ENCODE peak calls at places on chromosomes 16 and 17, in six cellular contexts. Y is astrocyte of the cerebellum, V is fibroblast of pulmonary artery, S is breast epithelium, Z is mucosa of descending colon, W is MM.1S. E is an unnamed sample.

GRCh38 chr17:41060052-41060604 is at the start of gene KRTAP2-3:
- DNase-seq in Y (peak; percentile 82), V (peak; percentile 66), S (no peak), Z (no peak), W (no peak), E (no peak)

GRCh38 chr16:73086108-73086507 is 38.2 kb upstream of the ZFHX3 start:
- DNase-seq in Y (no peak), V (no peak), S (no peak), Z (no peak), W (no peak), E (no peak)

GRCh38 chr16:85640254-85640558 is 27.1 kb downstream of the GSE1 start:
- DNase-seq in Y (no peak), V (no peak), S (no peak), Z (no peak), W (no peak), E (no peak)

GRCh38 chr17:77666881-77667395 is 291.6 kb upstream of the TNRC6C start:
- DNase-seq in Y (no peak), V (no peak), S (no peak), Z (peak; percentile 34), W (peak; percentile 93), E (no peak)

GRCh38 chr16:3610698-3611144 is 685 bp downstream of the SLX4 start:
- DNase-seq in Y (no peak), V (peak; percentile 3), S (no peak), Z (no peak), W (no peak), E (no peak)

GRCh38 chr17:63754046-63754445 is 12.4 kb upstream of the STRADA start:
- DNase-seq in Y (no peak), V (no peak), S (no peak), Z (no peak), W (no peak), E (no peak)

GRCh38 chr17:31525801-31526549 is 134.5 kb downstream of the RAB11FIP4 start:
- DNase-seq in Y (no peak), V (no peak), S (no peak), Z (no peak), W (no peak), E (no peak)

GRCh38 chr17:64091571-64091970 is 38.4 kb downstream of the ERN1 start:
- DNase-seq in Y (no peak), V (no peak), S (no peak), Z (no peak), W (no peak), E (no peak)

GRCh38 chr17:47305302-47305923 is 18.3 kb upstream of the EFCAB13 start:
- DNase-seq in Y (peak; percentile 96), V (peak; percentile 96), S (peak; percentile 66), Z (no peak), W (no peak), E (no peak)

GRCh38 chr16:83960521-83961249 is 7.4 kb upstream of the NECAB2 start:
- DNase-seq in Y (no peak), V (no peak), S (no peak), Z (no peak), W (no peak), E (no peak)

GRCh38 chr16:79067600-79067999 is 532.9 kb downstream of the MAF start:
- DNase-seq in Y (no peak), V (no peak), S (no peak), Z (no peak), W (no peak), E (no peak)

GRCh38 chr17:68431661-68432071 is 25.6 kb downstream of the WIPI1 start:
- DNase-seq in Y (peak; percentile 15), V (peak; percentile 50), S (no peak), Z (no peak), W (no peak), E (no peak)

GRCh38 chr17:48494335-48494734 is 36.5 kb downstream of the HOXB1 start:
- DNase-seq in Y (peak; percentile 54), V (peak; percentile 60), S (no peak), Z (no peak), W (no peak), E (no peak)

GRCh38 chr16:75251280-75252048 is at the start of gene BCAR1:
- DNase-seq in Y (no peak), V (peak; percentile 91), S (peak; percentile 70), Z (peak; percentile 93), W (no peak), E (peak; percentile 89)

GRCh38 chr16:24491721-24492120 is 47.6 kb upstream of the RBBP6 start:
- DNase-seq in Y (no peak), V (no peak), S (no peak), Z (no peak), W (no peak), E (no peak)

GRCh38 chr17:38943607-38944006 is 18.2 kb downstream of the LASP1NB start:
- DNase-seq in Y (no peak), V (no peak), S (no peak), Z (no peak), W (peak; percentile 63), E (no peak)

GRCh38 chr17:22253007-22253406 is 560.7 kb downstream of the KCNJ18 start:
- DNase-seq in Y (no peak), V (no peak), S (no peak), Z (no peak), W (no peak), E (no peak)

GRCh38 chr17:82334204-82334621 is 647 bp upstream of the SECTM1 start:
- DNase-seq in Y (no peak), V (no peak), S (no peak), Z (no peak), W (no peak), E (no peak)
- H3K4me3 ChIP-seq in Y (peak overlapping the region; percentile 44), V (peak overlapping the region; percentile 61), S (peak overlapping the region; percentile 63), Z (no peak overlapping the region), W (peak overlapping the region; percentile 55), E (peak overlapping the region; percentile 56)

DNA sequence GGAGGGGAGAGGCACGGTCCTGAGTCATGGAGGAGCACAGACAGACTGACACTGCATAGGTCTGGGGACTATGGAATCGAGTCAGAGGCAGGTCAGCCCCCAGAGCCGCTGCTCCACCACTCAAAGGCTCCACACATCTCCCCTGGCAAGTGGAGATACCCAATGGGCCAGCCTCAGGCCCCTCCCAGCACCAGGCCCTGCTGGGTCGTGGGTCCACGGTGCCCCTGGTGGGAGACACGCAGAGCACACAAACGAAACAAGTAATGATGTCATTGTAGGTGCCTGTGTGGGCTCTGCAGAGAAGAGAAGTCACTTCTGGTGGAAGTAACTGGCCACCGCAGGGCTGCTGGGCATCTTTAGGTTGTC is 59.4 kb upstream of the ENPP7 start:
- DNase-seq in Y (no peak), V (no peak), S (no peak), Z (no peak), W (no peak), E (no peak)
- TF ChIP-seq CTCF in Y (no peak), V (no peak), S (no peak), Z (no peak), W (no peak), E (no peak)

GRCh38 chr17:81682565-81683207 is 911 bp downstream of the ARL16 start:
- DNase-seq in Y (no peak), V (peak; percentile 11), S (no peak), Z (no peak), W (no peak), E (no peak)

GRCh38 chr17:81684442-81684911 is 666 bp downstream of the HGS start:
- DNase-seq in Y (peak; percentile 47), V (no peak), S (no peak), Z (no peak), W (no peak), E (no peak)

GRCh38 chr17:81685108-81685507 is 1.3 kb downstream of the HGS start:
- DNase-seq in Y (no peak), V (peak; percentile 46), S (no peak), Z (no peak), W (peak; percentile 21), E (no peak)

GRCh38 chr17:81683208-81683583 is 401 bp downstream of the ARL16 start:
- DNase-seq in Y (no peak), V (no peak), S (no peak), Z (no peak), W (no peak), E (no peak)

DNA sequence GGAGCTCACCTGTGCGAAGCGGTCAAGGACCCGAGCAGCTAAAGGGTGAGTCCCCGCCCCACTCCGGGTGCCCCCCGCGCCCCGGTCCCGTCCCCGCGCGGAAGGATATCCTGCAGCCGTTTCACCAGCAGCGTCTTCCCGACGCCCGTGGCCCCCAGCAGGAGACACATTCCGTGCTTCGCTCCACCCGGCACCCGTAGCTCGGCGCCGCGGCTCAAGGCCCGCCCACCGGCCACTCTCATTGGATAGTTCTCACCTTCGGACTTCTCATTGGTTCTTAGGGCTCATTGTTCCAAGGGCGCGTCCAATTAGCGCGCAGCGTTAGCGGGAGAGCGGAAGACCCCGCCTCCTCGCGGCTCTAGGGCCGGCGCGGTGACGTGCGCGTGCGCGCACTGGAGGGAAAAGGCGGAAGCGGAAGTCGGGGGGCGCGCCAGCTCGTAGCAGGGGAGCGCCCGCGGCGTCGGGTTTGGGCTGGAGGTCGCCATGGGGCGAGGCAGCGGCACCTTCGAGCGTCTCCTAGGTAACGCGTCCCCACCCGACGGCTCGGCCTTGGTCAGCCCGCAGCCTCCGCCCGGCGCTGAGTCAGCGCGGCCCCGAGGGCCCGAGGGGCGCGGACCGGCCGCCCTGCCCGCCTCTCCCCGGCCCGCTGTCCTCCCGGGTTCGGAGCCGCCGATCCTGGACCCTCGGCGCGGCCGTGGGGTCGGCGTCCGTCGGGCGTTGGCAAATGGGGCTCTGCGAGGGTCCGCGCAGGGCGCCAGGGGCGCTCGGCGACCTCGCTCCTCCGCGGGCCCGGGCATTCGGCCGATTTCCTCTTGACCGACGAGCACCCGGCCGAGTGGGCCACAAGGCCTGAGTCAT is at the start of the genes ARL16 and HGS:
- DNase-seq in Y (peak; percentile 98), V (peak; percentile 99), S (peak; percentile 99), Z (peak; percentile 99), W (peak; percentile 99), E (peak; percentile 95)
- H3K4me3 ChIP-seq in Y (peak within 1 kb of the TSS; percentile 96), V (peak within 1 kb of the TSS; percentile 87), S (peak within 1 kb of the TSS; percentile 100), Z (peak within 1 kb of the TSS; percentile 99), W (peak within 1 kb of the TSS; percentile 94), E (peak within 1 kb of the TSS; percentile 99)

GRCh38 chr17:7043195-7043543 is 723 bp downstream of the SLC16A11 start:
- DNase-seq in Y (no peak), V (no peak), S (no peak), Z (no peak), W (peak; percentile 1), E (no peak)

GRCh38 chr17:7043544-7044268 is at the start of gene SLC16A11:
- DNase-seq in Y (no peak), V (peak; percentile 52), S (no peak), Z (peak; percentile 71), W (peak; percentile 4), E (no peak)

GRCh38 chr17:7045492-7046126 is 1.7 kb upstream of the SLC16A11 start:
- DNase-seq in Y (peak; percentile 75), V (peak; percentile 93), S (no peak), Z (no peak), W (peak; percentile 79), E (peak; percentile 73)

GRCh38 chr17:7041607-7042506 is 2.0 kb downstream of the SLC16A11 start:
- DNase-seq in Y (no peak), V (no peak), S (no peak), Z (peak; percentile 49), W (peak; percentile 1), E (no peak)

DNA sequence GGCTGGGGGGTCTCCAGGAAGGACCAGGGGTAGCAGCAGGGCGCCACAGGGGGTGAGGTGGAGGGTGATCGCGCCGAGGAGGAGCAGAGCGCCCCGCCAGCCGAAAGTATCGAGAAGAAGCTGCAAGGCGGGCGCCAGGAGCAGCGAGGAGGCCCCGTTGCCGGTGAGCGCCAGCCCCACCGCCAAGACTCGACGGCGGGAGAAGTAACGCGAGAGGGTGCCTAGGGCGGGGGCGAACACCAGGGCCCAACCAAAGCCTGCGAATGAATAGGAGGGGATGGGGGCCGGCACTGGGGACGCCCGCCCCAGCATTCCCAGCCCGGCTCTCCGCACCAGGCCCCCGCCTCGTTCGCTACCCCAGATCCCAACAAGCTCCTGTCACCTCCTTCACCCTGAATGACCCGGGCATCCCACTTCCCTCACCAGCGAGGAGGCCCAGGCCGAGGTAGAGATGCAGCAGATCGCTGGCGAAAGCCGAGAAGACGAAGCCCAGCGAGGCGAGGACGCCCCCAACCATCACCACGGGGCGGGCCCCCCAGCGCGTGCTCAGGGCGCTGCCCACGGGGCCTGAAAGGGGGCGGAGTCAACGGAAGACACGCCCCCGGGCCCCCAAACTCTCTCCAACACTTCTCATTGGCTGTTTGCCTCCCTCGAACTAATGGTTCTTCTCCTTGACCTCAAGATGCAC is 1.2 kb downstream of the SLC16A11 start:
- DNase-seq in Y (no peak), V (no peak), S (no peak), Z (peak; percentile 50), W (peak; percentile 2), E (no peak)
- TF ChIP-seq CTCF in Y (no peak), V (no peak), S (no peak), Z (no peak), W (no peak), E (no peak)